ENCODE peak calls at places on chromosomes 4 and X, in five cellular contexts. X is hepatic stellate cell, E is AG09309, R is D341Med, Q is GM13976. S is an unnamed sample.

GRCh38 chr4:127261476-127261875 is 371.3 kb upstream of the INTU start:
- DNase-seq in X (no peak), E (no peak), R (no peak), Q (no peak), S (peak)

GRCh38 chr4:41853973-41854372 is 81.3 kb upstream of the TMEM33 start:
- DNase-seq in X (no peak), E (no peak), R (no peak), Q (no peak), S (peak)

GRCh38 chr4:152038238-152038637 is 277.4 kb upstream of the GATB start:
- DNase-seq in X (peak), E (no peak), R (no peak), Q (no peak), S (peak)

GRCh38 chr4:108881190-108881589 is 118.3 kb upstream of the ETNPPL start:
- DNase-seq in X (peak), E (peak), R (no peak), Q (no peak), S (peak)

GRCh38 chr4:40446785-40447184 is 111.7 kb downstream of the CHRNA9 start:
- DNase-seq in X (no peak), E (no peak), R (no peak), Q (no peak), S (no peak)

GRCh38 chrX:53321216-53321942 is 40.0 kb upstream of the IQSEC2 start:
- DNase-seq in X (no peak), E (no peak), R (peak), Q (peak), S (no peak)

GRCh38 chrX:72111011-72111708 is 20.6 kb downstream of the RTL5 start:
- DNase-seq in X (no peak), E (no peak), R (no peak), Q (no peak), S (no peak)

GRCh38 chrX:30906726-30907125 is 17.7 kb upstream of the TAB3 start:
- DNase-seq in X (no peak), E (no peak), R (no peak), Q (no peak), S (peak)

GRCh38 chr4:151624606-151625565 is 135.9 kb downstream of the GATB start:
- DNase-seq in X (peak), E (no peak), R (no peak), Q (no peak), S (peak)

GRCh38 chr4:25551608-25552007 is 104.0 kb upstream of the SLC34A2 start:
- DNase-seq in X (no peak), E (no peak), R (no peak), Q (no peak), S (no peak)

GRCh38 chr4:72604324-72604723 is 35.3 kb upstream of the ADAMTS3 start:
- DNase-seq in X (no peak), E (no peak), R (no peak), Q (no peak), S (peak)

GRCh38 chr4:25065901-25066610 is 35.3 kb upstream of the LGI2 start:
- DNase-seq in X (no peak), E (peak), R (no peak), Q (no peak), S (no peak)

GRCh38 chr4:186486172-186486571 is 69.2 kb downstream of the MTNR1A start:
- DNase-seq in X (peak), E (no peak), R (no peak), Q (no peak), S (peak)

GRCh38 chrX:19440713-19441112 is 74.6 kb downstream of the MAP3K15 start:
- DNase-seq in X (no peak), E (no peak), R (no peak), Q (no peak), S (peak)

GRCh38 chr4:112510468-112511293 is 5.3 kb downstream of the NEUROG2 start:
- DNase-seq in X (no peak), E (no peak), R (no peak), Q (no peak), S (no peak)

GRCh38 chr4:24211821-24212220 is 322.0 kb upstream of the PPARGC1A start:
- DNase-seq in X (no peak), E (peak), R (no peak), Q (no peak), S (no peak)

GRCh38 chr4:84878090-84878489 is 88.4 kb downstream of the WDFY3 start:
- DNase-seq in X (peak), E (peak), R (no peak), Q (no peak), S (peak)

GRCh38 chrX:49129427-49129826 is 5.9 kb upstream of the GPKOW start:
- DNase-seq in X (no peak), E (no peak), R (no peak), Q (no peak), S (no peak)

GRCh38 chr4:18318682-18319410 is 297.3 kb upstream of the LCORL start:
- DNase-seq in X (no peak), E (no peak), R (no peak), Q (no peak), S (peak)

GRCh38 chr4:89939994-89940393 is 45.3 kb downstream of the MMRN1 start:
- DNase-seq in X (no peak), E (no peak), R (peak), Q (no peak), S (peak)

GRCh38 chr4:78056265-78057129 is 626 bp upstream of the FRAS1 start:
- DNase-seq in X (peak), E (peak), R (peak), Q (peak), S (peak)

GRCh38 chrX:132023117-132023895 is at the start of gene STK26:
- DNase-seq in X (peak), E (no peak), R (peak), Q (peak), S (peak)

GRCh38 chrX:111114806-111115205 is 18.8 kb downstream of the PAK3 start:
- DNase-seq in X (no peak), E (no peak), R (no peak), Q (no peak), S (no peak)

GRCh38 chr4:122775987-122776836 is 43.7 kb downstream of the BBS12 start:
- DNase-seq in X (no peak), E (no peak), R (no peak), Q (no peak), S (no peak)

GRCh38 chrX:40420899-40421729 is 159.7 kb upstream of the ATP6AP2 start:
- DNase-seq in X (no peak), E (no peak), R (no peak), Q (no peak), S (peak)

GRCh38 chrX:19566359-19567141 is 51.2 kb upstream of the MAP3K15 start:
- DNase-seq in X (no peak), E (peak), R (no peak), Q (no peak), S (peak)

GRCh38 chr4:69576251-69576877 is 63.1 kb downstream of the UGT2A2 start:
- DNase-seq in X (no peak), E (no peak), R (no peak), Q (no peak), S (no peak)

GRCh38 chrX:140343226-140343873 is 161.5 kb downstream of the SOX3 start:
- DNase-seq in X (no peak), E (no peak), R (no peak), Q (no peak), S (peak)

GRCh38 chr4:37958932-37959331 is 1.3 kb upstream of the PTTG2 start:
- DNase-seq in X (no peak), E (no peak), R (no peak), Q (no peak), S (no peak)

GRCh38 chr4:38621831-38622230 is 42.2 kb upstream of the KLF3 start:
- DNase-seq in X (no peak), E (no peak), R (no peak), Q (no peak), S (no peak)

GRCh38 chrX:49876750-49877149 is 2.5 kb upstream of the USP27X start:
- DNase-seq in X (peak), E (no peak), R (peak), Q (peak), S (peak)

GRCh38 chr4:628821-629635 is 3.7 kb downstream of the PDE6B start:
- DNase-seq in X (no peak), E (no peak), R (peak), Q (no peak), S (no peak)

GRCh38 chr4:152672403-152673092 is 7.2 kb downstream of the TMEM154 start:
- DNase-seq in X (no peak), E (no peak), R (no peak), Q (no peak), S (no peak)

GRCh38 chr4:136650541-136651277 is 881.6 kb downstream of the PCDH18 start:
- DNase-seq in X (no peak), E (no peak), R (no peak), Q (no peak), S (peak)

GRCh38 chr4:143294310-143294709 is 42.4 kb upstream of the GAB1 start:
- DNase-seq in X (peak), E (no peak), R (no peak), Q (no peak), S (no peak)

GRCh38 chr4:182897601-182898478 is 19.3 kb downstream of the DCTD start:
- DNase-seq in X (no peak), E (no peak), R (no peak), Q (no peak), S (no peak)

S was measured in choroid plexus epithelial cell.